ENCODE peak calls at places on chromosomes 1 and 21, in eight cellular contexts. E is PC-3, Q is IMR-90, H is PC-9, X is GM12878, V is astrocyte, M is fibroblast of lung, N is neuronal stem cell. I is an unnamed sample.

GRCh38 chr1:4084446-4084845 is 184.4 kb upstream of the C1orf174 start:
- DNase-seq in E (no peak), Q (no peak), H (no peak), X (no peak), V (no peak), M (no peak), N (no peak), I (no peak)

GRCh38 chr1:167533851-167534300 is 15.5 kb upstream of the CD247 start:
- DNase-seq in E (peak; percentile 90), Q (peak; percentile 50), H (peak; percentile 52), X (no peak), V (peak; percentile 9), M (peak; percentile 57), N (peak; percentile 88), I (peak; percentile 64)

GRCh38 chr1:157131281-157131680 is 6.9 kb downstream of the ETV3 start:
- DNase-seq in E (no peak), Q (no peak), H (no peak), X (no peak), V (no peak), M (no peak), N (no peak), I (no peak)

GRCh38 chr1:116762781-116763115 is 8.5 kb downstream of the CD2 start:
- DNase-seq in E (no peak), Q (no peak), H (no peak), X (no peak), V (no peak), M (no peak), N (no peak), I (no peak)

GRCh38 chr1:55781944-55782482 is 566.8 kb upstream of the USP24 start:
- DNase-seq in E (peak; percentile 93), Q (peak; percentile 94), H (peak; percentile 77), X (no peak), V (peak; percentile 97), M (peak; percentile 95), N (no peak), I (peak; percentile 80)

GRCh38 chr1:199297174-199297573 is 658.3 kb downstream of the PTPRC start:
- DNase-seq in E (no peak), Q (peak; percentile 19), H (no peak), X (no peak), V (no peak), M (no peak), N (no peak), I (peak; percentile 51)

GRCh38 chr1:239587066-239587465 is 200.7 kb downstream of the CHRM3 start:
- DNase-seq in E (no peak), Q (no peak), H (no peak), X (no peak), V (no peak), M (no peak), N (no peak), I (no peak)

GRCh38 chr1:210125143-210125542 is 107.5 kb upstream of the SERTAD4 start:
- DNase-seq in E (no peak), Q (no peak), H (no peak), X (no peak), V (no peak), M (no peak), N (no peak), I (peak; percentile 33)

GRCh38 chr1:15734296-15734695 is 1.8 kb upstream of the SLC25A34 start:
- DNase-seq in E (no peak), Q (no peak), H (no peak), X (no peak), V (no peak), M (no peak), N (no peak), I (no peak)
- H3K27ac ChIP-seq in E (no peak overlapping the region), Q (no peak overlapping the region), H (no peak overlapping the region), X (no peak overlapping the region), V (no peak overlapping the region), M (no peak overlapping the region), N (no peak overlapping the region), I (no peak overlapping the region)

GRCh38 chr1:35079003-35079930 is at the start of gene ZMYM1:
- DNase-seq in E (peak; percentile 80), Q (peak; percentile 83), H (peak; percentile 80), X (peak; percentile 63), V (peak; percentile 75), M (peak; percentile 87), N (peak; percentile 86), I (peak; percentile 93)
- H3K4me2 ChIP-seq in E (peak within 1 kb of the TSS; percentile 80), Q (peak within 1 kb of the TSS; percentile 97), H (peak within 1 kb of the TSS; percentile 75), X (peak within 1 kb of the TSS; percentile 94), V (peak within 1 kb of the TSS; percentile 87), M (peak within 1 kb of the TSS; percentile 95), N (peak within 1 kb of the TSS; percentile 66), I (peak within 1 kb of the TSS; percentile 96)

DNA sequence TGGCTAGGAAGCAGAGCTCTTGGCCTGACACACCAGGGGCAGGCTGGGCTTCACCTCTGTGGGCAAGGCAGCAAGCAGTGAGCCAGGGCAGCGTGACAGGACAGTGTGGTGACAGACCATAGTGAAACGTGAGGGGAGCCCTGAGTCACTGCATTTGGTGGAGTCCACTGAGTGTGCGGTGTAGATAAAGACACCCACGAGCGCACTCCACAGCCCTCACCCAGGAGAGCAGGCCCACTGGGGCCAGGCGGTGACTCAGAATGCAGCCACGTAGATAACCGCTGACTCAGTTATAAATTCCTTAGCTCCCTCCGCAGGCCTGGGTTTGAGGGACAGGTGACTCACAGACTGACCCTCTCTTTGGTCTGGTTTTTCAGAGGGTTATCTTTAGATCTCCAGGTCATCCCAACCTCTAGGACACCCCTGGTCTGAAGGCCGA is 90.1 kb upstream of the TSPAN2 start:
- DNase-seq in E (peak; percentile 95), Q (peak; percentile 98), H (peak; percentile 100), X (no peak), V (peak; percentile 99), M (peak; percentile 85), N (no peak), I (peak; percentile 99)
- H3K27ac ChIP-seq in E (peak overlapping the region; percentile 57), Q (peak overlapping the region; percentile 62), H (peak overlapping the region; percentile 89), X (no peak overlapping the region), V (peak overlapping the region; percentile 81), M (peak overlapping the region; percentile 75), N (no peak overlapping the region), I (peak overlapping the region; percentile 90)

DNA sequence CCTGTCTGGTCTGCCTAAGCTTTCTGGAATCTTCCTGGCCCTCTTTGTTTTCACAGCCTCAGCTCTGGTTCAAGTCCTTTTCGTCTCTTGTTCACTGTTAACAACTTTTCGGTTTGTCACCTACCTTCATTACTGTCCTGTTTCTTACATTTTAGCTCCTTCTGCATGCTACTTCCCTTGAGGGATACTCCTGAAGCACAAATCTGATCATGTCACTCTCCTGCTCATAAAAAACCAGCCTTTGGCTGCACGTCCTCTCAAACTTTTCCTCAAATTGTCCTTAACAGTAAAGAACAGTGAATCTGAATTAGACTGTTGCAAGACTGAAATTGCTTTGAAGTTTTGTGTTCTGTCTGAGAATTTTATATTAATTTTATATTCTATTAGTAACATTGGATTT is 3.3 kb downstream of the RAVER2 start:
- DNase-seq in E (no peak), Q (no peak), H (no peak), X (no peak), V (no peak), M (no peak), N (no peak), I (no peak)
- H3K4me2 ChIP-seq in E (no peak overlapping the region), Q (no peak overlapping the region), H (no peak overlapping the region), X (no peak overlapping the region), V (no peak overlapping the region), M (no peak overlapping the region), N (no peak overlapping the region), I (no peak overlapping the region)

GRCh38 chr1:226637147-226637935 is 88.8 kb downstream of the STUM start:
- DNase-seq in E (no peak), Q (no peak), H (no peak), X (no peak), V (no peak), M (peak; percentile 51), N (no peak), I (no peak)
- H3K27ac ChIP-seq in E (no peak overlapping the region), Q (no peak overlapping the region), H (no peak overlapping the region), X (no peak overlapping the region), V (no peak overlapping the region), M (no peak overlapping the region), N (no peak overlapping the region), I (no peak overlapping the region)

GRCh38 chr1:88398338-88398737 is 285.7 kb upstream of the PKN2 start:
- DNase-seq in E (peak; percentile 55), Q (no peak), H (peak; percentile 53), X (no peak), V (no peak), M (no peak), N (no peak), I (no peak)
- H3K4me2 ChIP-seq in E (no peak overlapping the region), Q (no peak overlapping the region), H (no peak overlapping the region), X (no peak overlapping the region), V (no peak overlapping the region), M (no peak overlapping the region), N (no peak overlapping the region), I (no peak overlapping the region)

DNA sequence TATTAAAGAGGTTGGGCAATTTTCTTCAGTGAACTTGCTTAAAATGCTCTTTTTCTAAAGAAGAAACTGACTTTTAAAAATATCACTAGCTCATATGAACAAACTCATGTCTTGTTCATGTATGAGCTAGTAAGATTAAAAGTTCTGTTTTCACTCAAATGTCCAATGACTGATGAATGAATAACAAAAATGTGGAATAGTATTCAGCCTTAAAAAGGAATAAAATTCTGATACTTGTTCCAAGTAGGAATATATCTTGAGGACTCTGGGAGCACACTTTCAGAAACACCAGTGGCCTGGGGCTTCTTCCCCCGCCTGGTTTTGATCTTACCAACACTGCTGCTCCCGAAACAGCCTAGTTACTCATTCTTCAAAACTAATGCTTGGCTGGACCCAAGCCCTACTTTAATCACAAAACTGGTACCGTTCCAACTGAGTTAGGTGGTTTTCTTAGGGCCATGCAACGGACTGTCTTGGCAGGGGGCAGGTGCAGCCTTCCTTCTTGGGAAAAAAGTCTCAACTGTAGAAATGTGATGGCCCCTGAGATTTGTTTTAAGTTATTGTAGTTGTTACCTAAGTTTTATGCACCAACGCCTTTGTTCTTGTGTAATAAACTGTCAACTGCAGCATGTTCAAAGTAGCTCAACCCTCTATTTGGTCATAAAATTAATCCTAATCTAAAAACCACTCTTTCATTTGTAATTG is 115.9 kb downstream of the ETS2 start:
- DNase-seq in E (peak; percentile 85), Q (no peak), H (no peak), X (no peak), V (no peak), M (no peak), N (no peak), I (no peak)
- H3K27ac ChIP-seq in E (peak overlapping the region; percentile 71), Q (no peak overlapping the region), H (peak overlapping the region; percentile 44), X (no peak overlapping the region), V (no peak overlapping the region), M (peak overlapping the region; percentile 30), N (no peak overlapping the region), I (peak overlapping the region; percentile 22)

GRCh38 chr1:78006491-78006890 is 1.8 kb downstream of the DNAJB4 start:
- DNase-seq in E (no peak), Q (no peak), H (no peak), X (no peak), V (no peak), M (no peak), N (no peak), I (no peak)

GRCh38 chr1:78009836-78010235 is 5.1 kb downstream of the DNAJB4 start:
- DNase-seq in E (no peak), Q (no peak), H (no peak), X (no peak), V (peak; percentile 88), M (no peak), N (no peak), I (peak; percentile 72)

GRCh38 chr1:78011050-78011449 is 6.3 kb downstream of the DNAJB4 start:
- DNase-seq in E (no peak), Q (no peak), H (no peak), X (no peak), V (no peak), M (no peak), N (no peak), I (no peak)

GRCh38 chr1:78007677-78008341 is 3.1 kb downstream of the DNAJB4 start:
- DNase-seq in E (no peak), Q (no peak), H (no peak), X (no peak), V (no peak), M (no peak), N (no peak), I (no peak)

GRCh38 chr1:78009276-78009675 is 4.5 kb downstream of the DNAJB4 start:
- DNase-seq in E (no peak), Q (no peak), H (no peak), X (no peak), V (no peak), M (no peak), N (no peak), I (no peak)
- H3K4me2 ChIP-seq in E (no peak overlapping the region), Q (peak overlapping the region; percentile 80), H (peak overlapping the region; percentile 79), X (no peak overlapping the region), V (peak overlapping the region; percentile 85), M (peak overlapping the region; percentile 81), N (no peak overlapping the region), I (peak overlapping the region; percentile 97)